ENCODE peak calls at places on chromosome X, in eight cellular contexts. One of them, this sample, is unnamed.

GRCh38 chrX:31714797-31715196 is 643.0 kb upstream of the FTHL17 start:
- DNase-seq in transverse colon: no peak
- DNase-seq in CD8-positive, alpha-beta memory T cell: no peak
- DNase-seq in body of pancreas: no peak
- DNase-seq in COR-L47: no peak
- DNase-seq in CD4-positive, alpha-beta T cell: no peak
- DNase-seq in HepG2: no peak
- DNase-seq in EH: no peak
- DNase-seq in this sample: no peak

GRCh38 chrX:5842601-5843000 is 386.1 kb downstream of the NLGN4X start:
- DNase-seq in COR-L47: no peak
- DNase-seq in body of pancreas: no peak
- DNase-seq in HepG2: no peak
- DNase-seq in transverse colon: no peak
- DNase-seq in CD4-positive, alpha-beta T cell: no peak
- DNase-seq in CD8-positive, alpha-beta memory T cell: no peak
- DNase-seq in EH: no peak
- DNase-seq in this sample: no peak

GRCh38 chrX:48937065-48937907 is 18.5 kb upstream of the PIM2 start:
- DNase-seq in transverse colon: peak; percentile 84
- DNase-seq in CD4-positive, alpha-beta T cell: peak; percentile 88
- DNase-seq in EH: no peak
- DNase-seq in body of pancreas: no peak
- DNase-seq in HepG2: no peak
- DNase-seq in COR-L47: no peak
- DNase-seq in CD8-positive, alpha-beta memory T cell: peak; percentile 95
- DNase-seq in this sample: peak; percentile 70

GRCh38 chrX:130770615-130771014 is 132.4 kb downstream of the ENOX2 start:
- DNase-seq in HepG2: no peak
- DNase-seq in COR-L47: no peak
- DNase-seq in body of pancreas: no peak
- DNase-seq in transverse colon: no peak
- DNase-seq in CD8-positive, alpha-beta memory T cell: no peak
- DNase-seq in EH: peak; percentile 90
- DNase-seq in CD4-positive, alpha-beta T cell: no peak
- DNase-seq in this sample: no peak

GRCh38 chrX:150940844-150941495 is 42.2 kb upstream of the HMGB3 start:
- DNase-seq in HepG2: no peak
- DNase-seq in EH: no peak
- DNase-seq in CD4-positive, alpha-beta T cell: no peak
- DNase-seq in CD8-positive, alpha-beta memory T cell: no peak
- DNase-seq in COR-L47: no peak
- DNase-seq in body of pancreas: no peak
- DNase-seq in transverse colon: peak; percentile 32
- DNase-seq in this sample: no peak

GRCh38 chrX:8374041-8374825 is 90.4 kb upstream of the VCX3B start:
- DNase-seq in CD8-positive, alpha-beta memory T cell: no peak
- DNase-seq in transverse colon: no peak
- DNase-seq in HepG2: no peak
- DNase-seq in EH: no peak
- DNase-seq in COR-L47: no peak
- DNase-seq in CD4-positive, alpha-beta T cell: no peak
- DNase-seq in body of pancreas: no peak
- DNase-seq in this sample: no peak

GRCh38 chrX:74422576-74423288 is 1.4 kb downstream of the SLC16A2 start:
- DNase-seq in EH: peak; percentile 73
- DNase-seq in body of pancreas: peak; percentile 55
- DNase-seq in COR-L47: no peak
- DNase-seq in CD4-positive, alpha-beta T cell: no peak
- DNase-seq in CD8-positive, alpha-beta memory T cell: peak; percentile 9
- DNase-seq in HepG2: peak; percentile 4
- DNase-seq in transverse colon: peak; percentile 35
- DNase-seq in this sample: peak; percentile 18

GRCh38 chrX:87900320-87900908 is 382.8 kb downstream of the KLHL4 start:
- DNase-seq in HepG2: no peak
- DNase-seq in CD8-positive, alpha-beta memory T cell: no peak
- DNase-seq in transverse colon: no peak
- DNase-seq in body of pancreas: no peak
- DNase-seq in EH: no peak
- DNase-seq in COR-L47: peak; percentile 1
- DNase-seq in CD4-positive, alpha-beta T cell: no peak
- DNase-seq in this sample: no peak

GRCh38 chrX:150337026-150337425 is 26.1 kb upstream of the MAMLD1 start:
- DNase-seq in body of pancreas: no peak
- DNase-seq in CD8-positive, alpha-beta memory T cell: no peak
- DNase-seq in CD4-positive, alpha-beta T cell: no peak
- DNase-seq in transverse colon: no peak
- DNase-seq in HepG2: no peak
- DNase-seq in COR-L47: no peak
- DNase-seq in EH: no peak
- DNase-seq in this sample: no peak

This sample was measured in GM10248.